ENCODE peak calls at places on chromosome 11, in eight cellular contexts. M is right lobe of liver, L is stomach, D is IMR-90, F is A549, K is adrenal gland, I is uterus, R is sigmoid colon. N is an unnamed sample.

GRCh38 chr11:34721646-34722045 is 100.8 kb downstream of the EHF start:
- DNase-seq in D (peak), M (no peak), F (no peak), K (no peak), R (no peak), L (no peak), I (no peak), N (no peak)

GRCh38 chr11:72613977-72614376 is 60.2 kb downstream of the PDE2A start:
- DNase-seq in D (no peak), I (no peak), F (no peak), L (no peak), M (no peak), K (peak), R (no peak), N (no peak)

GRCh38 chr11:75872887-75873416 is 57.9 kb downstream of the UVRAG start:
- DNase-seq in R (no peak), D (no peak), F (no peak), I (no peak), M (no peak), K (no peak), L (no peak), N (no peak)

GRCh38 chr11:3020011-3020410 is 27.9 kb upstream of the NAP1L4 start:
- DNase-seq in D (no peak), I (no peak), K (no peak), R (no peak), F (no peak), L (no peak), M (no peak), N (no peak)

GRCh38 chr11:104776501-104777170 is 121.6 kb downstream of the CASP12 start:
- DNase-seq in K (no peak), L (no peak), I (no peak), R (no peak), F (no peak), D (peak), M (no peak), N (no peak)

GRCh38 chr11:114366331-114367243 is 33.7 kb downstream of the C11orf71 start:
- DNase-seq in D (peak), F (peak), M (no peak), R (no peak), I (no peak), K (no peak), L (no peak), N (peak)

GRCh38 chr11:67276821-67277230 is 10.6 kb downstream of the GRK2 start:
- DNase-seq in M (no peak), F (no peak), R (peak), L (peak), D (peak), K (peak), I (no peak), N (no peak)

GRCh38 chr11:89405629-89406028 is 85.5 kb downstream of the NOX4 start:
- DNase-seq in K (no peak), D (no peak), F (peak), I (no peak), L (no peak), M (no peak), R (no peak), N (no peak)

GRCh38 chr11:102800774-102801173 is 2.8 kb upstream of the MMP1 start:
- DNase-seq in I (no peak), K (no peak), D (no peak), M (no peak), R (peak), L (no peak), F (no peak), N (no peak)

GRCh38 chr11:57640068-57640800 is 9.5 kb downstream of the YPEL4 start:
- DNase-seq in L (no peak), F (no peak), M (no peak), I (no peak), R (no peak), D (no peak), K (no peak), N (no peak)

GRCh38 chr11:57643802-57644201 is 5.9 kb downstream of the YPEL4 start:
- DNase-seq in K (no peak), I (no peak), D (peak), R (no peak), L (no peak), F (no peak), M (no peak), N (no peak)

GRCh38 chr11:57641011-57641410 is 8.7 kb downstream of the YPEL4 start:
- DNase-seq in K (no peak), R (peak), I (no peak), M (peak), F (peak), L (no peak), D (no peak), N (no peak)

GRCh38 chr11:57639321-57640067 is 10.2 kb downstream of the YPEL4 start:
- DNase-seq in K (no peak), R (no peak), I (peak), D (peak), F (peak), L (no peak), M (peak), N (no peak)

DNA sequence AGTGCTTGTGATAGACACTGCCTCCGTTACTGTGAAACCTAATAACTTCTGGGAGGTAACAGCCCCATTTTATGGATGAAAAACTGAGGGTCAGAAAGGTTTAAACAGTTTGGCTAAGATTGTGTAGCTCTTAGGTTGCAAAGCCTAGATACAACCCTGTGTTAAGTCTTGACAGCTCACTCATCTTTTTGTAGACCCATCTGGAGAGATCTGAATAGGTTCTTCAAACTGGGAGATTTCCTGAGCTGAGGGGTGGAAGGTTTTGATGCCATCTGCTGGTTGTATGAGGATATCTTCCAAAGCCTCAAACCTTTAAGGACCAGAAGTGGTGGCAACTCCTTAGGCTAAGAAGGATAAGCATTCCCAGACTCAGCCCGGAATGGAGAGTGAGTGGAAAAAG is 8.3 kb downstream of the YPEL4 start:
- DNase-seq in K (no peak), M (no peak), L (no peak), I (no peak), D (peak), F (peak), R (no peak), N (no peak)
- TF ChIP-seq POLR2A in K (no peak), M (no peak), L (no peak), I (no peak), D (no peak), F (no peak), R (no peak), N (no peak)

GRCh38 chr11:65041206-65042035 is at the start of gene SAC3D1:
- DNase-seq in R (no peak), F (no peak), L (peak), K (peak), D (peak), I (no peak), M (peak), N (peak)
- TF ChIP-seq POLR2A in R (no peak), F (peak), L (no peak), K (no peak), D (no peak), I (no peak), M (no peak), N (peak)

GRCh38 chr11:12380565-12381325 is 3.4 kb downstream of the PARVA start:
- DNase-seq in F (no peak), K (no peak), I (no peak), L (no peak), D (no peak), M (no peak), R (no peak), N (no peak)

GRCh38 chr11:12377106-12377823 is at the start of gene PARVA:
- DNase-seq in L (peak), D (peak), I (peak), M (peak), F (peak), K (peak), R (peak), N (peak)

GRCh38 chr11:12381875-12382274 is 4.5 kb downstream of the PARVA start:
- DNase-seq in K (no peak), F (no peak), R (no peak), I (no peak), D (no peak), M (no peak), L (no peak), N (no peak)

GRCh38 chr11:12376259-12376971 is 956 bp upstream of the PARVA start:
- DNase-seq in I (peak), D (peak), R (peak), K (peak), F (no peak), M (no peak), L (no peak), N (no peak)

GRCh38 chr11:12377824-12378593 is 638 bp downstream of the PARVA start:
- DNase-seq in K (peak), D (peak), F (peak), L (peak), I (peak), R (peak), M (peak), N (peak)
- TF ChIP-seq POLR2A in K (peak), D (peak), F (peak), L (no peak), I (no peak), R (peak), M (peak), N (no peak)

GRCh38 chr11:74592441-74593362 is at the start of gene POLD3:
- DNase-seq in F (peak), K (peak), R (peak), D (peak), I (peak), L (peak), M (peak), N (peak)
- TF ChIP-seq POLR2A in F (peak), K (peak), R (no peak), D (peak), I (no peak), L (no peak), M (no peak), N (peak)

DNA sequence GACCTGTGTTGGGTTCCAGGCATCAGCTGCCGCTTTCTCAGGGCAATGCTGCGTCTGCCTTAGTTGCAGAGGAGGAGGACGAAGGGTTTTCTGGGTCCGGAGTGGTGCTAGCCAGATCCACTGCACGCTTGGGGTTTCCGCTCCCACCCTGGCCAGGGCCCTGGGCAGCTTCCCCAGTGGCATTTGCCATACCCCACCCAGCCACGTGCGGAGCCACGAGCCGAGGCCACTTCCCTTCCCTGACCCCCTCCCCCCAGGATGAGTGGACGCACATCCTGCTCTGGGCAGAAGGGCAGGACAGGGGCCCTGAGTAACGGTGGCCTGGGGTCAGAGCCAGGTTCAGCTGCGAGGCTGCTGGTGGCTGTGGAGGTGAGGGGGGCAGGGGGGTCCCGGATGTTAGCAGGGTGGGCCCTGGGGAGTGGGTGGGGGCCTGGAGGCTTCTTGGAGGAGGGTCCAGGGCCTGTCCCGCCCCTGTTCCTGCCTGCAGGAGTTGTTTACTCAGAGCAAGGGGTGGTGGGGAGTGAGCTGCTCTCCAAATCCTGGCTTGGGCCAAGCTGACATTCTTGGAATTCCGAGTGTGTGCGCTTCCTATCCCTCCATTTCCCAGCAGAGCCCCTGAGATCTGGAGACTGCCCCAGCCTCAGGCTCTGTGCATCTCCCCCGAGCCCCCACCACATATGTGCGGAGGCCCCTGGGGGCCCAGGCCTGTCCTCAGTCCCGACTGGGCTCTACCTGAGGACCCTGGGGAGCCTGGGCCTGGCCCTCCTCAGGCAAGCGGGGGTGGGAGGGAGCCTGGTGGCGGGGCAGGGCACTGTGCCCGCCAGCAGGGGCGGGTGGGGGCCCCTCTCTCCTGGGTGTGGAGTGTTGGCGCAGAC is 1.4 kb downstream of the TSPAN4 start:
- DNase-seq in R (peak), I (peak), L (peak), K (peak), D (peak), M (peak), F (peak), N (peak)
- TF ChIP-seq POLR2A in R (no peak), I (peak), L (no peak), K (peak), D (peak), M (peak), F (peak), N (peak)

N was measured in H54.